ENCODE peak calls at places on chromosomes 12 and 14, in seven cellular contexts. Q is transverse colon; S is stimulated activated CD4-positive, alpha-beta T cell treated with anti-CD3 and anti-CD28 coated beads, Interleukin-12 subunit alpha, Interleukin-12 subunit beta, amount 100 ng/mL, for 4 hours; M is stomach; G is NCI-H460; C is HFFc6; J is HL-60. O is an unnamed sample.

GRCh38 chr12:71594214-71594948 is 69.3 kb downstream of the ZFC3H1 start:
- DNase-seq in Q (no peak), S (no peak), M (peak; percentile 33), G (peak; percentile 33), C (no peak), J (no peak), O (no peak)

GRCh38 chr12:69405466-69405865 is 45.9 kb downstream of the YEATS4 start:
- DNase-seq in Q (no peak), S (no peak), M (no peak), G (peak; percentile 78), C (peak; percentile 92), J (no peak), O (no peak)

GRCh38 chr14:53591816-53592215 is 364.8 kb downstream of the BMP4 start:
- DNase-seq in Q (no peak), S (no peak), M (no peak), G (no peak), C (no peak), J (no peak), O (no peak)

GRCh38 chr12:93851245-93851665 is 174.1 kb downstream of the CRADD start:
- DNase-seq in Q (peak; percentile 26), S (no peak), M (no peak), G (no peak), C (no peak), J (peak; percentile 28), O (no peak)

GRCh38 chr12:25730489-25731349 is 177.6 kb upstream of the LMNTD1 start:
- DNase-seq in Q (no peak), S (no peak), M (no peak), G (no peak), C (no peak), J (no peak), O (no peak)

GRCh38 chr14:105891631-105892452 is 365.5 kb downstream of the TMEM121 start:
- DNase-seq in Q (peak; percentile 5), S (no peak), M (peak; percentile 17), G (no peak), C (no peak), J (no peak), O (peak; percentile 29)

GRCh38 chr12:116773276-116773731 is 35.2 kb downstream of the RNFT2 start:
- DNase-seq in Q (no peak), S (no peak), M (no peak), G (no peak), C (peak; percentile 59), J (no peak), O (no peak)

GRCh38 chr14:68111733-68112270 is 292.2 kb downstream of the RAD51B start:
- DNase-seq in Q (no peak), S (no peak), M (no peak), G (no peak), C (no peak), J (no peak), O (no peak)

GRCh38 chr14:42715316-42715715 is 1108.6 kb downstream of the LRFN5 start:
- DNase-seq in Q (no peak), S (no peak), M (no peak), G (no peak), C (no peak), J (no peak), O (no peak)

GRCh38 chr14:101225116-101225728 is 321.7 kb upstream of the RTL1 start:
- DNase-seq in Q (no peak), S (no peak), M (no peak), G (no peak), C (no peak), J (no peak), O (no peak)